ENCODE peak calls at places on chromosomes 12 and 14, in nine cellular contexts. F, R, D, C, S, W, E, V and B are unnamed samples.

GRCh38 chr12:102643871-102644551 is 163.6 kb upstream of the IGF1 start:
- DNase-seq in F (no peak), R (no peak), D (no peak), C (no peak), S (no peak), W (no peak), E (no peak), V (no peak), B (peak; percentile 42)

GRCh38 chr12:30067156-30067555 is 283.4 kb upstream of the TMTC1 start:
- DNase-seq in F (no peak), R (no peak), D (peak; percentile 16), C (peak; percentile 3), S (no peak), W (no peak), E (no peak), V (no peak), B (no peak)

GRCh38 chr12:121110211-121110940 is 22.3 kb upstream of the P2RX7 start:
- DNase-seq in F (peak; percentile 50), R (peak; percentile 65), D (peak; percentile 83), C (peak; percentile 75), S (peak; percentile 43), W (peak; percentile 42), E (peak; percentile 61), V (peak; percentile 72), B (peak; percentile 68)

GRCh38 chr14:97299661-97300060 is 502.5 kb downstream of the VRK1 start:
- DNase-seq in F (no peak), R (peak; percentile 43), D (no peak), C (no peak), S (no peak), W (peak; percentile 16), E (peak; percentile 21), V (peak; percentile 16), B (peak; percentile 34)

GRCh38 chr12:52552055-52552454 is 890 bp downstream of the KRT71 start:
- DNase-seq in F (no peak), R (no peak), D (no peak), C (no peak), S (no peak), W (no peak), E (no peak), V (no peak), B (no peak)

GRCh38 chr12:124053855-124054254 is 80.8 kb downstream of the ZNF664 start:
- DNase-seq in F (peak; percentile 85), R (no peak), D (peak; percentile 85), C (peak; percentile 79), S (peak; percentile 24), W (no peak), E (no peak), V (peak; percentile 30), B (peak; percentile 58)

GRCh38 chr14:67228325-67228984 is 12.8 kb upstream of the PALS1 start:
- DNase-seq in F (no peak), R (no peak), D (peak; percentile 14), C (peak; percentile 51), S (no peak), W (no peak), E (no peak), V (no peak), B (no peak)

GRCh38 chr12:24534632-24535031 is 414.3 kb downstream of the BCAT1 start:
- DNase-seq in F (no peak), R (no peak), D (no peak), C (no peak), S (peak; percentile 18), W (no peak), E (no peak), V (no peak), B (peak; percentile 75)